ENCODE peak calls at places on chromosomes 11 and 22, in eight cellular contexts. F, M, E, O, Q, W, I and Z are unnamed samples.

GRCh38 chr11:75413864-75414263 is 14.5 kb downstream of the RPS3 start:
- DNase-seq in O (no peak), W (no peak), I (no peak), E (no peak), M (no peak), Q (no peak), F (no peak), Z (no peak)

GRCh38 chr11:126918556-126918955 is 82.0 kb downstream of the KIRREL3 start:
- DNase-seq in I (no peak), E (no peak), Q (no peak), O (no peak), M (peak), F (no peak), W (no peak), Z (peak)

GRCh38 chr11:875203-875602 is 32.6 kb downstream of the TSPAN4 start:
- DNase-seq in F (no peak), I (no peak), M (no peak), E (no peak), O (no peak), W (no peak), Q (no peak), Z (no peak)

GRCh38 chr11:9754041-9754471 is 90.2 kb downstream of the SWAP70 start:
- DNase-seq in W (no peak), E (no peak), O (no peak), F (no peak), M (peak), I (no peak), Q (no peak), Z (no peak)

GRCh38 chr22:26894362-26894761 is 237.0 kb downstream of the MIAT start:
- DNase-seq in O (no peak), I (no peak), Q (no peak), F (no peak), W (no peak), M (no peak), E (no peak), Z (no peak)

GRCh38 chr22:37358386-37358785 is 68.9 kb downstream of the ELFN2 start:
- DNase-seq in I (no peak), E (no peak), M (no peak), O (no peak), W (no peak), Q (no peak), F (no peak), Z (no peak)

GRCh38 chr22:42174062-42174461 is 43.5 kb upstream of the CYP2D6 start:
- DNase-seq in I (no peak), F (no peak), O (no peak), E (no peak), W (no peak), M (peak), Q (no peak), Z (peak)

GRCh38 chr11:17846852-17847453 is 112.4 kb downstream of the KCNC1 start:
- DNase-seq in Q (peak), W (no peak), E (no peak), M (no peak), F (no peak), I (no peak), O (no peak), Z (peak)

GRCh38 chr22:26576026-26576680 is 13.8 kb downstream of the TPST2 start:
- DNase-seq in F (no peak), E (no peak), I (no peak), O (no peak), Q (no peak), M (peak), W (no peak), Z (peak)

GRCh38 chr11:91802475-91802874 is 422.1 kb upstream of the FAT3 start:
- DNase-seq in F (no peak), I (no peak), Q (no peak), W (no peak), E (no peak), M (no peak), O (no peak), Z (no peak)

GRCh38 chr22:32020117-32020516 is 22.9 kb upstream of the SLC5A1 start:
- DNase-seq in O (no peak), M (peak), F (no peak), W (no peak), I (no peak), Q (no peak), E (no peak), Z (peak)

GRCh38 chr11:61598886-61599868 is 18.3 kb upstream of the SYT7 start:
- DNase-seq in O (no peak), E (no peak), M (peak), W (no peak), F (peak), I (no peak), Q (no peak), Z (peak)

GRCh38 chr11:78138281-78138680 is 1.1 kb downstream of the ALG8 start:
- DNase-seq in W (no peak), M (no peak), E (no peak), I (no peak), F (no peak), O (no peak), Q (no peak), Z (no peak)

GRCh38 chr11:46345131-46345597 is 2.1 kb upstream of the DGKZ start:
- DNase-seq in W (peak), Q (no peak), O (peak), I (no peak), M (no peak), E (no peak), F (peak), Z (no peak)

GRCh38 chr22:34105461-34106062 is 185.3 kb upstream of the LARGE1 start:
- DNase-seq in M (no peak), I (no peak), Q (peak), E (peak), F (peak), W (peak), O (peak), Z (no peak)

GRCh38 chr11:113179181-113179701 is 135.1 kb upstream of the TTC12 start:
- DNase-seq in O (no peak), I (no peak), E (peak), Q (peak), F (no peak), M (no peak), W (no peak), Z (no peak)

GRCh38 chr11:32210601-32211000 is 119.7 kb downstream of the RCN1 start:
- DNase-seq in O (no peak), Q (no peak), F (no peak), I (no peak), E (no peak), W (no peak), M (peak), Z (peak)